ENCODE peak calls at places on chromosomes 11 and 22, in four cellular contexts. T is prostate gland, E is transverse colon, W is heart left ventricle. Y is an unnamed sample.

GRCh38 chr22:37011472-37011871 is 7.8 kb downstream of the TST start:
- DNase-seq in W (no peak), E (no peak), T (no peak), Y (no peak)

GRCh38 chr22:32204211-32204855 is 540 bp downstream of the RFPL2 start:
- DNase-seq in T (no peak), W (no peak), E (no peak), Y (no peak)

GRCh38 chr11:103257360-103257759 is 148.1 kb downstream of the DYNC2H1 start:
- DNase-seq in E (no peak), T (no peak), W (no peak), Y (peak; percentile 49)

GRCh38 chr22:49429066-49429465 is 398.6 kb downstream of the BRD1 start:
- DNase-seq in E (no peak), T (no peak), W (no peak), Y (no peak)

GRCh38 chr11:106770489-106771100 is 247.7 kb downstream of the GUCY1A2 start:
- DNase-seq in T (no peak), W (no peak), E (no peak), Y (no peak)

GRCh38 chr11:75261474-75261847 is 20.9 kb downstream of the TPBGL start:
- DNase-seq in T (no peak), W (no peak), E (peak; percentile 8), Y (no peak)

GRCh38 chr22:17483670-17484372 is 79.5 kb upstream of the SLC25A18 start:
- DNase-seq in W (peak; percentile 43), T (no peak), E (no peak), Y (no peak)

GRCh38 chr22:43289976-43290663 is 53.1 kb downstream of the SCUBE1 start:
- DNase-seq in E (no peak), W (peak; percentile 69), T (no peak), Y (peak; percentile 11)

GRCh38 chr22:37624017-37624365 is 15.4 kb downstream of the GGA1 start:
- DNase-seq in W (no peak), E (peak; percentile 85), T (no peak), Y (no peak)

GRCh38 chr22:44669725-44670027 is 32.3 kb upstream of the PRR5 start:
- DNase-seq in T (no peak), E (no peak), W (no peak), Y (peak; percentile 37)

GRCh38 chr22:20464096-20464614 is 26.5 kb upstream of the SCARF2 start:
- DNase-seq in W (no peak), T (no peak), E (no peak), Y (no peak)

GRCh38 chr11:33413296-33413695 is 156.1 kb downstream of the HIPK3 start:
- DNase-seq in E (no peak), T (no peak), W (no peak), Y (no peak)

GRCh38 chr11:34534826-34535225 is 21.2 kb upstream of the ELF5 start:
- DNase-seq in E (no peak), W (no peak), T (no peak), Y (no peak)

GRCh38 chr22:43998865-43999264 is 25.2 kb upstream of the PARVB start:
- DNase-seq in W (peak; percentile 63), T (no peak), E (no peak), Y (no peak)

GRCh38 chr11:7573558-7574296 is 59.9 kb downstream of the PPFIBP2 start:
- DNase-seq in T (no peak), W (no peak), E (peak; percentile 72), Y (no peak)

GRCh38 chr11:127451852-127452251 is 451.3 kb upstream of the KIRREL3 start:
- DNase-seq in W (peak; percentile 66), E (no peak), T (no peak), Y (no peak)

GRCh38 chr11:19441752-19442553 is 201.2 kb upstream of the E2F8 start:
- DNase-seq in W (no peak), T (no peak), E (no peak), Y (peak; percentile 98)

GRCh38 chr11:132114185-132114584 is 743.8 kb downstream of the NTM start:
- DNase-seq in W (peak; percentile 52), E (peak; percentile 18), T (no peak), Y (peak; percentile 25)

GRCh38 chr22:23789121-23789520 is 2.4 kb downstream of the SMARCB1 start:
- DNase-seq in W (no peak), T (no peak), E (no peak), Y (no peak)

GRCh38 chr22:43435851-43436535 is 24.2 kb downstream of the MPPED1 start:
- DNase-seq in W (no peak), T (peak; percentile 75), E (no peak), Y (no peak)

GRCh38 chr11:112215621-112216020 is 10.6 kb upstream of the PTS start:
- DNase-seq in T (no peak), E (no peak), W (no peak), Y (no peak)

GRCh38 chr11:112212710-112213109 is 13.5 kb upstream of the PTS start:
- DNase-seq in E (no peak), W (no peak), T (no peak), Y (no peak)

GRCh38 chr11:112212290-112212689 is 13.9 kb upstream of the PTS start:
- DNase-seq in E (no peak), W (no peak), T (no peak), Y (peak; percentile 20)

GRCh38 chr11:112211556-112211955 is 14.7 kb upstream of the PTS start:
- DNase-seq in W (no peak), E (no peak), T (no peak), Y (no peak)

GRCh38 chr11:112213753-112214152 is 12.5 kb upstream of the PTS start:
- DNase-seq in E (no peak), T (no peak), W (no peak), Y (peak; percentile 61)
- TF ChIP-seq POLR2A in E (no peak), T (no peak), W (no peak), Y (no peak)

GRCh38 chr11:109421981-109422590 is at the start of gene C11orf87:
- DNase-seq in T (no peak), W (no peak), E (no peak), Y (no peak)
- TF ChIP-seq CTCF in T (no peak), W (no peak), E (no peak), Y (no peak)

GRCh38 chr22:21967693-21968271 is 14.8 kb downstream of the TOP3B start:
- DNase-seq in E (no peak), T (no peak), W (no peak), Y (no peak)

GRCh38 chr22:21966643-21967516 is 14.2 kb upstream of the PPM1F start:
- DNase-seq in T (no peak), W (peak; percentile 13), E (no peak), Y (no peak)

GRCh38 chr22:21964234-21964633 is 11.6 kb upstream of the PPM1F start:
- DNase-seq in E (no peak), W (no peak), T (no peak), Y (no peak)

GRCh38 chr22:21964918-21965484 is 12.4 kb upstream of the PPM1F start:
- DNase-seq in W (no peak), T (no peak), E (no peak), Y (no peak)

DNA sequence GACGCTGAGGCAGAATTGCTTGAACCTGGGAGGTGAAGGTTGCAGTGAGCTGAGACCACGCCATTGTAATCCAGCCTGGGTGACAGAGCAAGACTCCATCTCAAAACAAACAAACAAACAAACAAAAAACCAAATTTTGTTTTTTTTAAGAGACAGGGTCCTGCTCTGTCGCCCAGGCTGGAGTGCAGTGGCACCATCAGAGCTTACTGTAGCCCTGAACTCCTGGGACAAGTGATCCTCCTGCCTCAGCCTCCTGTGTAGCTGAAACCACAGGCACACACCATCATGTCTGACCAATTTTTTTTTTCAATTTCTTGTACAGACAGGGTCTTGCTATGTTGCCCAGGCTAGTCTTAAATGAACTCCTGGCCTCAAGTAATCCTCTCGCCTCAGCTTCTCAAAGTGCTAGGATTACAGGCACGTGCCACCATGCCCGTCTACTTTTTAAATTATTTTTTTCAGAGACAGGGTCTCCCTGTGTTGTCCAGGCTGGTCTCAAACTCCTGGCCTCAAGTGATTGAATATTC is 13.2 kb upstream of the PPM1F start:
- DNase-seq in W (no peak), E (no peak), T (no peak), Y (no peak)
- TF ChIP-seq POLR2A in W (no peak), E (no peak), T (no peak), Y (no peak)

GRCh38 chr11:81237139-81237538 is 1496.5 kb downstream of the FAM181B start:
- DNase-seq in E (no peak), T (peak; percentile 25), W (no peak), Y (peak; percentile 4)
- TF ChIP-seq CTCF in E (peak; percentile 54), T (no peak), W (peak; percentile 49), Y (peak; percentile 29)

DNA sequence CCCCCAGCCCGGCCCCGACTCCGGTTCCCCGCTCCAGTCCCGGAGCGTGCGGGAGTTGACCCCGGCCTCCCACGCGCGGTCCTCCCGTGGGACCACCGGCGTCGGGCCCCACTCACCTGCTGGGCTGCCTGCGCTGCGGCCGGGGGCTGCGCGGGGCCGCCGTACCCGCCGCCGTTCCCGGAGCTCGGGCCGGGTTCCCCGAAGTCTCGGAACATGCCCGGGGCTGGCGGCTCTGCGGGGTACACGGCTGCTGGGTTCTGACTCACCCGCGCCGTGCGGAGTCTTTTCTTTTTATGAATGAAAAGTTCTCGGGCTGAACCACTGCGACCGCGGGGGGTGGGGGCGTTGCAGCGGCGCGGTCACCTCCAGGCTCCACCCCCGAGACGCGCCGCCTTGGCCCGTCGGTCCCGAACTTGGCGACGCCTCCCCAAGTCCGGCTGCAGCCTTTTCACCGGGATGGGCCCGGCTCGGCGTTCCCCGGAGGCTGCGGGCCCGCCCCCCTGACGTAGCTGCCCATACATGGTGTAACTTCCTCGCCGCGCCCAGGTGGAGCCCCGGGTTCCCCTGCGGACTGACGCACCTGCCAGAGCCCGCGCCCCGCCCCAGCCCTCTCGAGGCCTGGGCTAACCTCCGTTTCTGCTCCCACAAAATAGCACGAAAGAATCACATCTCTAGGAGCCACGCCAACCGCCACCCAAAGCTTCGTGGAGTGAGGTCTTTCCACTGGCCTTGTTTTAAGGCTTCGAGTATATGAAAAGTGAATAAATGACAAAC is at the start of gene FOSL1:
- DNase-seq in T (peak; percentile 90), E (peak; percentile 97), W (peak; percentile 89), Y (peak; percentile 97)
- TF ChIP-seq POLR2A in T (peak; percentile 86), E (peak; percentile 58), W (no peak), Y (peak; percentile 99)

DNA sequence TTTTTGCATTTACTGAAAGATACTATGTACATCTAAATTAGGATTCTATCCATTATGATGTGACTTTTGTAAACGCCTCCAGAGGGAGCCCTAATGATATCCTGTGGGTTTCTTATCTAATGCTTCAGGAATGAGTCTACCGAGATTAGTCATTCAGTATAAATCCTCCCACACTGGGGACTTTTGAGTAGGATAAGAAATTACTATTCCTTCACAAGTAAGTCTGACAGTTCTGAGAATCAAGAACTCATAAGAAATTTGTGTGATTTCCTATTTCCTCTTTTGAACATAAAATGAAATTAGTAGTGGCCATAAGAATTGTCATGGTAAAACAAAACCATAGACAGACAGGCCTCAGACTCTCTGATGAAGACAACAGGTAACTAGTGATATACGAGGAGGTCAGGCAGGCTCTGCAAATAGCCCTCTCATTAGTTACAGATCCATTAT is 10.0 kb upstream of the OR5M1 start:
- DNase-seq in E (no peak), W (no peak), T (peak; percentile 5), Y (peak; percentile 34)
- TF ChIP-seq CTCF in E (peak; percentile 37), W (peak; percentile 47), T (no peak), Y (peak; percentile 58)